ENCODE peak calls at places on chromosome 3, in five cellular contexts. One of them, this sample, is unnamed. For H3K9me3, the result is how much of the 10 kb centered on the place peaks cover.

GRCh38 chr3:76096836-76097587 is 311.7 kb upstream of the ZNF717 start:
- DNase-seq in CD4-positive, CD25-positive, alpha-beta regulatory T cell: no peak
- DNase-seq in adrenal gland: no peak
- DNase-seq in esophagus squamous epithelium: no peak
- DNase-seq in CD4-positive, alpha-beta memory T cell: no peak
- DNase-seq in this sample: no peak

GRCh38 chr3:12342151-12342550 is 53.3 kb downstream of the PPARG start:
- DNase-seq in CD4-positive, CD25-positive, alpha-beta regulatory T cell: no peak
- DNase-seq in adrenal gland: no peak
- DNase-seq in esophagus squamous epithelium: no peak
- DNase-seq in CD4-positive, alpha-beta memory T cell: no peak
- DNase-seq in this sample: no peak

GRCh38 chr3:97927699-97928098 is 44.5 kb downstream of the RIOX2 start:
- DNase-seq in CD4-positive, CD25-positive, alpha-beta regulatory T cell: no peak
- DNase-seq in adrenal gland: no peak
- DNase-seq in esophagus squamous epithelium: no peak
- DNase-seq in CD4-positive, alpha-beta memory T cell: no peak
- DNase-seq in this sample: no peak

GRCh38 chr3:52388348-52388821 is 56.5 kb downstream of the SEMA3G start:
- DNase-seq in CD4-positive, CD25-positive, alpha-beta regulatory T cell: no peak
- DNase-seq in adrenal gland: no peak
- DNase-seq in esophagus squamous epithelium: no peak
- DNase-seq in CD4-positive, alpha-beta memory T cell: no peak
- DNase-seq in this sample: no peak

GRCh38 chr3:32421991-32422859 is 30.6 kb downstream of the CMTM7 start:
- DNase-seq in CD4-positive, CD25-positive, alpha-beta regulatory T cell: no peak
- DNase-seq in adrenal gland: peak
- DNase-seq in esophagus squamous epithelium: peak
- DNase-seq in CD4-positive, alpha-beta memory T cell: no peak
- DNase-seq in this sample: no peak

GRCh38 chr3:72163809-72164634 is 379.1 kb upstream of the PROK2 start:
- DNase-seq in CD4-positive, CD25-positive, alpha-beta regulatory T cell: no peak
- DNase-seq in adrenal gland: no peak
- DNase-seq in esophagus squamous epithelium: peak
- DNase-seq in CD4-positive, alpha-beta memory T cell: no peak
- DNase-seq in this sample: no peak

GRCh38 chr3:129619726-129620162 is 13.3 kb upstream of the PLXND1 start:
- DNase-seq in CD4-positive, CD25-positive, alpha-beta regulatory T cell: no peak
- DNase-seq in adrenal gland: peak
- DNase-seq in esophagus squamous epithelium: no peak
- DNase-seq in CD4-positive, alpha-beta memory T cell: no peak
- DNase-seq in this sample: no peak

GRCh38 chr3:65146149-65146548 is 458.3 kb upstream of the ADAMTS9 start:
- DNase-seq in CD4-positive, CD25-positive, alpha-beta regulatory T cell: no peak
- DNase-seq in adrenal gland: no peak
- DNase-seq in esophagus squamous epithelium: no peak
- DNase-seq in CD4-positive, alpha-beta memory T cell: no peak
- DNase-seq in this sample: no peak

GRCh38 chr3:117610156-117610555 is 900.6 kb downstream of the TUSC7 start:
- DNase-seq in CD4-positive, CD25-positive, alpha-beta regulatory T cell: no peak
- DNase-seq in adrenal gland: no peak
- DNase-seq in esophagus squamous epithelium: no peak
- DNase-seq in CD4-positive, alpha-beta memory T cell: no peak
- DNase-seq in this sample: no peak

GRCh38 chr3:47542614-47543173 is 29.2 kb upstream of the ELP6 start:
- DNase-seq in CD4-positive, CD25-positive, alpha-beta regulatory T cell: no peak
- DNase-seq in adrenal gland: peak
- DNase-seq in esophagus squamous epithelium: no peak
- DNase-seq in CD4-positive, alpha-beta memory T cell: no peak
- DNase-seq in this sample: no peak

GRCh38 chr3:127351775-127352350 is 64.0 kb upstream of the PRR20G start:
- DNase-seq in CD4-positive, CD25-positive, alpha-beta regulatory T cell: no peak
- DNase-seq in adrenal gland: no peak
- DNase-seq in esophagus squamous epithelium: no peak
- DNase-seq in CD4-positive, alpha-beta memory T cell: no peak
- DNase-seq in this sample: no peak

GRCh38 chr3:125022186-125022585 is 33.6 kb downstream of the HEG1 start:
- DNase-seq in CD4-positive, CD25-positive, alpha-beta regulatory T cell: no peak
- DNase-seq in adrenal gland: no peak
- DNase-seq in esophagus squamous epithelium: no peak
- DNase-seq in CD4-positive, alpha-beta memory T cell: no peak
- DNase-seq in this sample: no peak

GRCh38 chr3:10697918-10698317 is 118.1 kb upstream of the SLC6A11 start:
- DNase-seq in CD4-positive, CD25-positive, alpha-beta regulatory T cell: no peak
- DNase-seq in adrenal gland: no peak
- DNase-seq in esophagus squamous epithelium: no peak
- DNase-seq in CD4-positive, alpha-beta memory T cell: no peak
- DNase-seq in this sample: no peak

GRCh38 chr3:53938645-53939044 is 47.0 kb upstream of the SELENOK start:
- DNase-seq in CD4-positive, CD25-positive, alpha-beta regulatory T cell: no peak
- DNase-seq in adrenal gland: peak
- DNase-seq in esophagus squamous epithelium: no peak
- DNase-seq in CD4-positive, alpha-beta memory T cell: peak
- DNase-seq in this sample: no peak

GRCh38 chr3:32412887-32413286 is 21.2 kb downstream of the CMTM7 start:
- DNase-seq in CD4-positive, CD25-positive, alpha-beta regulatory T cell: no peak
- DNase-seq in adrenal gland: no peak
- DNase-seq in esophagus squamous epithelium: no peak
- DNase-seq in CD4-positive, alpha-beta memory T cell: no peak
- DNase-seq in this sample: no peak

GRCh38 chr3:133124511-133124910 is 86.3 kb downstream of the TMEM108 start:
- DNase-seq in CD4-positive, CD25-positive, alpha-beta regulatory T cell: no peak
- DNase-seq in adrenal gland: no peak
- DNase-seq in esophagus squamous epithelium: no peak
- DNase-seq in CD4-positive, alpha-beta memory T cell: no peak
- DNase-seq in this sample: no peak

GRCh38 chr3:52428151-52429005 is 16.5 kb downstream of the SEMA3G start:
- DNase-seq in CD4-positive, CD25-positive, alpha-beta regulatory T cell: no peak
- DNase-seq in adrenal gland: peak
- DNase-seq in esophagus squamous epithelium: no peak
- DNase-seq in CD4-positive, alpha-beta memory T cell: peak
- DNase-seq in this sample: no peak

GRCh38 chr3:15498461-15499214 is 22.9 kb downstream of the COLQ start:
- DNase-seq in CD4-positive, CD25-positive, alpha-beta regulatory T cell: no peak
- DNase-seq in adrenal gland: no peak
- DNase-seq in esophagus squamous epithelium: no peak
- DNase-seq in CD4-positive, alpha-beta memory T cell: no peak
- DNase-seq in this sample: no peak

GRCh38 chr3:164095949-164096348 is 982.3 kb downstream of the SI start:
- DNase-seq in CD4-positive, CD25-positive, alpha-beta regulatory T cell: no peak
- DNase-seq in adrenal gland: no peak
- DNase-seq in esophagus squamous epithelium: no peak
- DNase-seq in CD4-positive, alpha-beta memory T cell: no peak
- DNase-seq in this sample: no peak

DNA sequence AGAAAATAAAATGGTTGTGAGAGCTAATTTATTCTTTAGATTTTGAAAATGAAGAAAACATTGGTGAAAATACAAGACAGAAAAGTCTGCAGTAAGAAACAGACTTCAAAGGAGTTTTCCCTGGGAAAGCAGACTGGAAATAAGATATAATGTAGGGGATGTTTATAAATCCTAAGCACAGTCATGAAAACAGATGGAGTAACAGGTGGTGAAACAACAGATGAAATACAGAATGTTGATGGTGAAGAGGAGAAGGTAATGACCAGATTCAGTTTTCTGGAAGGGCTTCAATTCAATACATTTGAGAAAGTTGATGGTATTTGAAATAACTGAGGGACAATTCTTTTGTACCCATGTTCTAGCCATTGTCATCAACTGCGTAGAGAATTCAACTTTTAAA is 353.9 kb downstream of the CHL1 start:
- DNase-seq in CD4-positive, CD25-positive, alpha-beta regulatory T cell: no peak
- DNase-seq in adrenal gland: no peak
- DNase-seq in esophagus squamous epithelium: no peak
- DNase-seq in CD4-positive, alpha-beta memory T cell: no peak
- DNase-seq in this sample: no peak
- H3K9me3 ChIP-seq in CD4-positive, CD25-positive, alpha-beta regulatory T cell: under half
- H3K9me3 ChIP-seq in adrenal gland: under half
- H3K9me3 ChIP-seq in esophagus squamous epithelium: under half
- H3K9me3 ChIP-seq in CD4-positive, alpha-beta memory T cell: under half
- H3K9me3 ChIP-seq in this sample: under half

GRCh38 chr3:167675835-167676234 is 22.1 kb upstream of the WDR49 start:
- DNase-seq in CD4-positive, CD25-positive, alpha-beta regulatory T cell: no peak
- DNase-seq in adrenal gland: no peak
- DNase-seq in esophagus squamous epithelium: no peak
- DNase-seq in CD4-positive, alpha-beta memory T cell: no peak
- DNase-seq in this sample: no peak
- H3K9me3 ChIP-seq in CD4-positive, CD25-positive, alpha-beta regulatory T cell: under half
- H3K9me3 ChIP-seq in adrenal gland: under half
- H3K9me3 ChIP-seq in esophagus squamous epithelium: under half
- H3K9me3 ChIP-seq in CD4-positive, alpha-beta memory T cell: under half
- H3K9me3 ChIP-seq in this sample: under half

GRCh38 chr3:20999661-21000060 is 751.3 kb downstream of the ZNF385D start:
- DNase-seq in CD4-positive, CD25-positive, alpha-beta regulatory T cell: no peak
- DNase-seq in adrenal gland: no peak
- DNase-seq in esophagus squamous epithelium: no peak
- DNase-seq in CD4-positive, alpha-beta memory T cell: no peak
- DNase-seq in this sample: no peak

DNA sequence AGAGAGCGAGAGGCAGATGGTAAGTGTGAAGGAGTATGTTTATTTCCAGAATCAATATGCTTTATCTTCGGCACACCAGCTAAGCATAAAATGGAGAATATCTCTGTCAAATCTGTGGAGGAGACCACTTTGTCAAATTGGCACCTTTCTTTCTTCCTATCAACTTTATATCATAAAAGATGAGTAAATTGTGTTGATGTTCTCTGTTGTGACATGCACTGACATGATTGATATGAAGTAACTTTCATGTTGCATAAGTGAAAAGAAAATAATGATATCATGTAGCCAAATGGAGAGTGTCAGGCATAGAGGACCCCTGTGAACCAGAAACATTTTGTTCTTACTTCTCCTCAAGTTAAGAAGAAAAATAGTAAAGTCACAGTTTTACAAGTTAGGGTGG is 753.8 kb downstream of the ZNF385D start:
- DNase-seq in CD4-positive, CD25-positive, alpha-beta regulatory T cell: no peak
- DNase-seq in adrenal gland: no peak
- DNase-seq in esophagus squamous epithelium: no peak
- DNase-seq in CD4-positive, alpha-beta memory T cell: no peak
- DNase-seq in this sample: no peak
- H3K9me3 ChIP-seq in CD4-positive, CD25-positive, alpha-beta regulatory T cell: under half
- H3K9me3 ChIP-seq in adrenal gland: under half
- H3K9me3 ChIP-seq in esophagus squamous epithelium: under half
- H3K9me3 ChIP-seq in CD4-positive, alpha-beta memory T cell: under half
- H3K9me3 ChIP-seq in this sample: under half

GRCh38 chr3:159922861-159923312 is 65.7 kb upstream of the IL12A start:
- DNase-seq in CD4-positive, CD25-positive, alpha-beta regulatory T cell: no peak
- DNase-seq in adrenal gland: no peak
- DNase-seq in esophagus squamous epithelium: no peak
- DNase-seq in CD4-positive, alpha-beta memory T cell: no peak
- DNase-seq in this sample: no peak
- H3K9me3 ChIP-seq in CD4-positive, CD25-positive, alpha-beta regulatory T cell: under half
- H3K9me3 ChIP-seq in adrenal gland: under half
- H3K9me3 ChIP-seq in esophagus squamous epithelium: under half
- H3K9me3 ChIP-seq in CD4-positive, alpha-beta memory T cell: under half
- H3K9me3 ChIP-seq in this sample: under half

GRCh38 chr3:66615643-66616301 is 115.0 kb upstream of the LRIG1 start:
- DNase-seq in CD4-positive, CD25-positive, alpha-beta regulatory T cell: no peak
- DNase-seq in adrenal gland: no peak
- DNase-seq in esophagus squamous epithelium: no peak
- DNase-seq in CD4-positive, alpha-beta memory T cell: no peak
- DNase-seq in this sample: no peak
- H3K9me3 ChIP-seq in CD4-positive, CD25-positive, alpha-beta regulatory T cell: under half
- H3K9me3 ChIP-seq in adrenal gland: under half
- H3K9me3 ChIP-seq in esophagus squamous epithelium: under half
- H3K9me3 ChIP-seq in CD4-positive, alpha-beta memory T cell: under half
- H3K9me3 ChIP-seq in this sample: under half

GRCh38 chr3:43013743-43014155 is 34.6 kb downstream of the GASK1A start:
- DNase-seq in CD4-positive, CD25-positive, alpha-beta regulatory T cell: no peak
- DNase-seq in adrenal gland: no peak
- DNase-seq in esophagus squamous epithelium: no peak
- DNase-seq in CD4-positive, alpha-beta memory T cell: peak
- DNase-seq in this sample: no peak

GRCh38 chr3:43014216-43014615 is 35.1 kb downstream of the GASK1A start:
- DNase-seq in CD4-positive, CD25-positive, alpha-beta regulatory T cell: no peak
- DNase-seq in adrenal gland: no peak
- DNase-seq in esophagus squamous epithelium: no peak
- DNase-seq in CD4-positive, alpha-beta memory T cell: no peak
- DNase-seq in this sample: no peak

GRCh38 chr3:43011638-43012037 is 32.5 kb downstream of the GASK1A start:
- DNase-seq in CD4-positive, CD25-positive, alpha-beta regulatory T cell: no peak
- DNase-seq in adrenal gland: no peak
- DNase-seq in esophagus squamous epithelium: no peak
- DNase-seq in CD4-positive, alpha-beta memory T cell: no peak
- DNase-seq in this sample: no peak

GRCh38 chr3:43012189-43012588 is 33.1 kb downstream of the GASK1A start:
- DNase-seq in CD4-positive, CD25-positive, alpha-beta regulatory T cell: no peak
- DNase-seq in adrenal gland: no peak
- DNase-seq in esophagus squamous epithelium: no peak
- DNase-seq in CD4-positive, alpha-beta memory T cell: no peak
- DNase-seq in this sample: no peak

GRCh38 chr3:43013256-43013655 is 34.1 kb downstream of the GASK1A start:
- DNase-seq in CD4-positive, CD25-positive, alpha-beta regulatory T cell: no peak
- DNase-seq in adrenal gland: no peak
- DNase-seq in esophagus squamous epithelium: no peak
- DNase-seq in CD4-positive, alpha-beta memory T cell: no peak
- DNase-seq in this sample: no peak
- H3K9me3 ChIP-seq in CD4-positive, CD25-positive, alpha-beta regulatory T cell: half or more
- H3K9me3 ChIP-seq in adrenal gland: under half
- H3K9me3 ChIP-seq in esophagus squamous epithelium: under half
- H3K9me3 ChIP-seq in CD4-positive, alpha-beta memory T cell: under half
- H3K9me3 ChIP-seq in this sample: under half

DNA sequence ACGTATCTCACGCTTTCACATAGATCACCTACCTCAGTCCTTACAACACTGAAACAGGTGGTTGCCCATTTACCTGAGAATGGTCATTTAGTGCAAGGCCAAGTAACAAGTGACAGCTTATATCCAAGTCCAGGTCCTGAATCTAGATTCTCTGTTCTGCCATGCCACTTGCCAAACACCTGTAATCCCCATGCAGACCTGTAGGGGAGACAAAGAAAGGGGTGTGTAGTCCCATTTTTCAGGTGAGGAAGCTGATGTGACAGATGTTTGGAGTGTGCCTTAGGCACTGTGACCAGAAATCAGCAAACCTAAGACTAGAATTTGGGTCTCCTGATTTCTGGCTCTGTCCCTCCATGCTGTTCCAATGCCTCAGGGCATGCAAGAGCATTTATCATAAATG is 12.7 kb downstream of the ZNF35 start:
- DNase-seq in CD4-positive, CD25-positive, alpha-beta regulatory T cell: no peak
- DNase-seq in adrenal gland: no peak
- DNase-seq in esophagus squamous epithelium: no peak
- DNase-seq in CD4-positive, alpha-beta memory T cell: no peak
- DNase-seq in this sample: no peak
- H3K9me3 ChIP-seq in CD4-positive, CD25-positive, alpha-beta regulatory T cell: under half
- H3K9me3 ChIP-seq in adrenal gland: under half
- H3K9me3 ChIP-seq in esophagus squamous epithelium: under half
- H3K9me3 ChIP-seq in CD4-positive, alpha-beta memory T cell: under half
- H3K9me3 ChIP-seq in this sample: under half

GRCh38 chr3:176172430-176172954 is 1024.8 kb downstream of the TBL1XR1 start:
- DNase-seq in CD4-positive, CD25-positive, alpha-beta regulatory T cell: no peak
- DNase-seq in adrenal gland: no peak
- DNase-seq in esophagus squamous epithelium: no peak
- DNase-seq in CD4-positive, alpha-beta memory T cell: no peak
- DNase-seq in this sample: no peak

DNA sequence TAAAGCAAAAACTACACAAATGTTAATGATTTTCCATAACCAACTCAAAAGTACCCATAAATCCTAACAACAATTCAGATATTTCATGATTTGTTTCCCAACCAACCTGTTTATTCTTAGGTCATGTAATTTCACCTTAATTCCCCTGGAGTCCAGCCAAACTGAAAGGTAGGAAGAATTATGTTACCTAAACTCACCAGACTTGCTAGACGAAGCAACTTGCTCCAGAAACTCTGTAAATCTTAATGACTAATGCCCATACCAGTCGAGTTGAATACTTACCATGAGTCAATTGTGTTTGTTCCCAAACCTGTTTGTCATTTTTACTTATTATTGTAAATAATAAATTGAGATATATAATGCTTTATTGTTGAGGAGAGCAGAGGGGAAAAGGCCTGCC is 1030.0 kb downstream of the TBL1XR1 start:
- DNase-seq in CD4-positive, CD25-positive, alpha-beta regulatory T cell: no peak
- DNase-seq in adrenal gland: no peak
- DNase-seq in esophagus squamous epithelium: no peak
- DNase-seq in CD4-positive, alpha-beta memory T cell: no peak
- DNase-seq in this sample: no peak
- H3K9me3 ChIP-seq in CD4-positive, CD25-positive, alpha-beta regulatory T cell: under half
- H3K9me3 ChIP-seq in adrenal gland: under half
- H3K9me3 ChIP-seq in esophagus squamous epithelium: under half
- H3K9me3 ChIP-seq in CD4-positive, alpha-beta memory T cell: under half
- H3K9me3 ChIP-seq in this sample: under half

This sample was measured in T-helper 17 cell.